ENCODE peak calls at places on chromosome 7, in eight cellular contexts. H is DMS 273 treated with DMSO at 0.1 percent for 48 hours, U is choroid plexus epithelial cell, V is HEK293T, G is GM12878, R is EL, Y is astrocyte of the cerebellum, M is DMS153. N is an unnamed sample.

GRCh38 chr7:44134943-44135628 is 6.0 kb downstream of the MYL7 start:
- DNase-seq in H (no peak), U (no peak), V (no peak), G (no peak), R (no peak), Y (no peak), M (no peak), N (no peak)

GRCh38 chr7:116571037-116571436 is 46.2 kb downstream of the CAV1 start:
- DNase-seq in H (no peak), U (peak), V (no peak), G (no peak), R (peak), Y (peak), M (no peak), N (peak)

GRCh38 chr7:13731643-13732042 is 257.8 kb downstream of the ETV1 start:
- DNase-seq in H (no peak), U (peak), V (no peak), G (no peak), R (no peak), Y (peak), M (no peak), N (peak)

GRCh38 chr7:104972510-104972909 is 41.5 kb upstream of the KMT2E start:
- DNase-seq in H (no peak), U (peak), V (no peak), G (no peak), R (peak), Y (no peak), M (no peak), N (peak)

GRCh38 chr7:2646680-2647571 is 15.1 kb downstream of the TTYH3 start:
- DNase-seq in H (no peak), U (no peak), V (no peak), G (no peak), R (no peak), Y (no peak), M (no peak), N (no peak)

GRCh38 chr7:55884321-55884720 is 2.9 kb upstream of the ZNF713 start:
- DNase-seq in H (no peak), U (no peak), V (no peak), G (no peak), R (no peak), Y (no peak), M (no peak), N (no peak)

GRCh38 chr7:155618708-155619633 is 25.5 kb upstream of the RBM33 start:
- DNase-seq in H (no peak), U (peak), V (no peak), G (no peak), R (peak), Y (no peak), M (no peak), N (peak)

GRCh38 chr7:81159402-81159801 is 240.6 kb upstream of the SEMA3C start:
- DNase-seq in H (peak), U (peak), V (no peak), G (no peak), R (peak), Y (no peak), M (no peak), N (peak)

N was measured in foreskin fibroblast.